ENCODE peak calls at places on chromosome 9, in ten cellular contexts. F, Q, B, I, P, N, U, T, Z and G are unnamed samples.
A peak's percentile ranks its signal among the peaks of the same experiment; 100 is the strongest.

GRCh38 chr9:95623614-95624013 is 106.8 kb upstream of the PTCH1 start:
- DNase-seq in F (no peak), Q (no peak), B (no peak), I (peak; percentile 4), P (no peak), N (no peak), U (no peak), T (no peak), Z (no peak), G (no peak)

GRCh38 chr9:26077860-26078259 is 399.6 kb upstream of the TUSC1 start:
- DNase-seq in F (no peak), Q (peak; percentile 42), B (peak; percentile 41), I (no peak), P (no peak), N (no peak), U (no peak), T (no peak), Z (no peak), G (no peak)

GRCh38 chr9:121637441-121638222 is 13.8 kb upstream of the DAB2IP start:
- DNase-seq in F (no peak), Q (no peak), B (no peak), I (peak; percentile 36), P (no peak), N (no peak), U (no peak), T (no peak), Z (peak; percentile 70), G (no peak)

GRCh38 chr9:15239816-15240215 is 67.2 kb downstream of the TTC39B start:
- DNase-seq in F (no peak), Q (no peak), B (no peak), I (no peak), P (no peak), N (no peak), U (no peak), T (no peak), Z (peak; percentile 28), G (no peak)

GRCh38 chr9:136311433-136312375 is 7.8 kb upstream of the CCDC187 start:
- DNase-seq in F (no peak), Q (no peak), B (no peak), I (no peak), P (no peak), N (peak; percentile 19), U (peak; percentile 7), T (no peak), Z (no peak), G (no peak)

GRCh38 chr9:74025402-74025894 is 471.7 kb upstream of the RORB start:
- DNase-seq in F (no peak), Q (no peak), B (no peak), I (no peak), P (no peak), N (no peak), U (no peak), T (no peak), Z (no peak), G (no peak)

GRCh38 chr9:114098021-114098659 is 952 bp downstream of the KIF12 start:
- DNase-seq in F (peak; percentile 26), Q (peak; percentile 93), B (peak; percentile 88), I (no peak), P (peak; percentile 30), N (no peak), U (no peak), T (no peak), Z (no peak), G (no peak)

GRCh38 chr9:125361837-125362531 is 100.4 kb downstream of the GAPVD1 start:
- DNase-seq in F (no peak), Q (peak; percentile 76), B (no peak), I (peak; percentile 13), P (peak; percentile 31), N (no peak), U (no peak), T (no peak), Z (no peak), G (no peak)

GRCh38 chr9:123416171-123416570 is 60.2 kb downstream of the CRB2 start:
- DNase-seq in F (no peak), Q (no peak), B (no peak), I (no peak), P (no peak), N (no peak), U (no peak), T (no peak), Z (no peak), G (no peak)

GRCh38 chr9:97907632-97908031 is 14.7 kb downstream of the TRMO start:
- DNase-seq in F (no peak), Q (no peak), B (no peak), I (no peak), P (no peak), N (no peak), U (no peak), T (no peak), Z (no peak), G (no peak)

GRCh38 chr9:97905228-97905627 is 17.1 kb downstream of the TRMO start:
- DNase-seq in F (no peak), Q (no peak), B (no peak), I (no peak), P (peak; percentile 82), N (no peak), U (no peak), T (peak; percentile 56), Z (no peak), G (peak; percentile 47)

GRCh38 chr9:97908736-97909135 is 13.6 kb downstream of the TRMO start:
- DNase-seq in F (no peak), Q (no peak), B (no peak), I (no peak), P (peak; percentile 45), N (no peak), U (no peak), T (no peak), Z (no peak), G (no peak)

GRCh38 chr9:97906236-97906831 is 16.0 kb downstream of the TRMO start:
- DNase-seq in F (no peak), Q (no peak), B (no peak), I (peak; percentile 61), P (peak; percentile 89), N (no peak), U (peak; percentile 52), T (no peak), Z (peak; percentile 92), G (no peak)

DNA sequence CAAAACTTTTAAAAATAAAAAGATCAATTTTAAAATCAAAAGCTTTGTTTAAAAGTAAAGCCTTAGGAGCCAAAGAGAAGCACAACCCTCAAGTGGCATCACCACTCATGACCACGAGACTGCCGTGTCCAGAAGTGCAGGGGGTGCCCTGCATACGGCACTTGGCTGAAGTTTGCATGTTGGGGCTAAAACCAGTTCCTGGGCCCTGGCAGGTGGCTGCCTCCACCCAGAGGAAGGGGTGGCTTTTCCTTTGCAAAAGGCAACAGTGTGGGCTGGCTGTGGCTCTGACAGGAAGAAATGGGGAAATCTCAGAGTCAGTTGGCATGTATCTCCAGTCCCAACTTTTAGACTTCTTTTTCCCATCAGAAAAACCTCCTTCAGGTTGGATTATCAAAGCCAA is 15.2 kb downstream of the TRMO start:
- DNase-seq in F (no peak), Q (no peak), B (no peak), I (no peak), P (peak; percentile 53), N (no peak), U (no peak), T (no peak), Z (no peak), G (no peak)
- H3K4me1 ChIP-seq in F (no peaks in the 10 kb centered on the region), Q (no peaks in the 10 kb centered on the region), B (no peaks in the 10 kb centered on the region), I (peaks cover 7% of the 10 kb centered on the region), P (peaks cover 72% of the 10 kb centered on the region), N (no peaks in the 10 kb centered on the region), U (peaks cover 5% of the 10 kb centered on the region), T (peaks cover 88% of the 10 kb centered on the region), Z (peaks cover 23% of the 10 kb centered on the region), G (peaks cover 63% of the 10 kb centered on the region)

GRCh38 chr9:110125763-110126351 is 82.1 kb downstream of the C9orf152 start:
- DNase-seq in F (no peak), Q (no peak), B (no peak), I (no peak), P (no peak), N (no peak), U (no peak), T (no peak), Z (no peak), G (no peak)

GRCh38 chr9:110126986-110127864 is 80.7 kb downstream of the C9orf152 start:
- DNase-seq in F (peak; percentile 81), Q (peak; percentile 84), B (no peak), I (peak; percentile 80), P (no peak), N (no peak), U (peak; percentile 85), T (no peak), Z (peak; percentile 54), G (no peak)

GRCh38 chr9:110126457-110126856 is 81.5 kb downstream of the C9orf152 start:
- DNase-seq in F (no peak), Q (no peak), B (no peak), I (peak; percentile 75), P (no peak), N (no peak), U (no peak), T (no peak), Z (no peak), G (no peak)

GRCh38 chr9:110123364-110124095 is 84.4 kb downstream of the C9orf152 start:
- DNase-seq in F (no peak), Q (no peak), B (no peak), I (no peak), P (no peak), N (no peak), U (no peak), T (no peak), Z (no peak), G (no peak)

DNA sequence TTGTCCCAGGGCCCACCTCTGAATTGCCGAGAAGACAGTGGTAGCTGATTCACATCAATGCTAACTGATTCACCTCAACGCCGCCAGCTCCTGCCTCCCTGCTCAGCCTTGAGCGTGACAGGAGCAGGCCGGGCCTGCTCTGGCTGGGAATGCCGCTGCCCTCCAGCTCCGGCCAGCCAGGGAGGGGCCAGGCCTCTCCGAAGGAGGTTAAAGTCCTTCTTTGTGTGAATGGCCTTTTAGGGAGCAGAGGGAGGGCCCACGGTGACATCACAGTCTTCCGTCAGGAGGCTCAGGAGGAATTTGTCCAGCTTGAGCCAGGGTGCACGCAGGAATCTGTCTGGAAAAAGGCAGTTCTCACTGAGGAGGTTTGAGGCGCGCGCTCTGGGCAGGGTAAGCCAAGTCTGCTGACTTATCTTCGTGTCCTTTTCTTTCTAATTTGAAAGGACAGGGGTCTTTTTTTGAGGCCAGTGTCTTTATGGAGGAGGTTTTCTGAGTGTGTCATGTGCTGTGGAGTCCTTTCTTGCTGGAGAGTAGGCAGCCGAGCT is 82.7 kb downstream of the C9orf152 start:
- DNase-seq in F (peak; percentile 91), Q (peak; percentile 93), B (peak; percentile 81), I (peak; percentile 81), P (no peak), N (no peak), U (peak; percentile 93), T (no peak), Z (peak; percentile 88), G (no peak)
- H3K4me3 ChIP-seq in F (peak overlapping the region; percentile 33), Q (peak overlapping the region; percentile 74), B (no peak overlapping the region), I (no peak overlapping the region), P (no peak overlapping the region), N (no peak overlapping the region), U (peak overlapping the region; percentile 51), T (no peak overlapping the region), Z (no peak overlapping the region), G (no peak overlapping the region)

GRCh38 chr9:88174324-88174723 is 36.0 kb upstream of the SPATA31C2 start:
- DNase-seq in F (no peak), Q (no peak), B (no peak), I (no peak), P (no peak), N (no peak), U (no peak), T (no peak), Z (no peak), G (no peak)
- H3K27ac ChIP-seq in F (no peak overlapping the region), Q (no peak overlapping the region), B (no peak overlapping the region), I (no peak overlapping the region), P (no peak overlapping the region), N (no peak overlapping the region), U (no peak overlapping the region), T (no peak overlapping the region), Z (no peak overlapping the region), G (no peak overlapping the region)

GRCh38 chr9:87065981-87066380 is 118.7 kb upstream of the GAS1 start:
- DNase-seq in F (no peak), Q (no peak), B (no peak), I (no peak), P (no peak), N (no peak), U (no peak), T (no peak), Z (no peak), G (no peak)
- H3K4me1 ChIP-seq in F (no peaks in the 10 kb centered on the region), Q (no peaks in the 10 kb centered on the region), B (no peaks in the 10 kb centered on the region), I (no peaks in the 10 kb centered on the region), P (no peaks in the 10 kb centered on the region), N (no peaks in the 10 kb centered on the region), U (no peaks in the 10 kb centered on the region), T (no peaks in the 10 kb centered on the region), Z (no peaks in the 10 kb centered on the region), G (no peaks in the 10 kb centered on the region)